ENCODE peak calls at places on chromosomes 16 and 17, in seven cellular contexts. One of them, this sample, is unnamed.

GRCh38 chr16:73171380-73171779 is 123.5 kb upstream of the ZFHX3 start:
- DNase-seq in mesenteric fat pad: no peak
- DNase-seq in RCC 7860: no peak
- DNase-seq in activated CD4-positive, alpha-beta memory T cell treated with anti-CD3 and anti-CD28 coated beads for 36 hours: no peak
- DNase-seq in OCI-LY7: no peak
- DNase-seq in GM23248: no peak
- DNase-seq in A172: no peak
- DNase-seq in this sample: no peak

GRCh38 chr17:64155751-64156544 is 26.0 kb upstream of the ERN1 start:
- DNase-seq in mesenteric fat pad: no peak
- DNase-seq in RCC 7860: no peak
- DNase-seq in activated CD4-positive, alpha-beta memory T cell treated with anti-CD3 and anti-CD28 coated beads for 36 hours: no peak
- DNase-seq in OCI-LY7: no peak
- DNase-seq in GM23248: peak; percentile 8
- DNase-seq in A172: no peak
- DNase-seq in this sample: no peak

GRCh38 chr17:35708951-35709350 is 22.5 kb upstream of the RASL10B start:
- DNase-seq in mesenteric fat pad: no peak
- DNase-seq in RCC 7860: no peak
- DNase-seq in activated CD4-positive, alpha-beta memory T cell treated with anti-CD3 and anti-CD28 coated beads for 36 hours: no peak
- DNase-seq in OCI-LY7: peak; percentile 53
- DNase-seq in GM23248: no peak
- DNase-seq in A172: no peak
- DNase-seq in this sample: no peak

GRCh38 chr17:7425756-7426155 is 340 bp downstream of the SPEM2 start:
- DNase-seq in mesenteric fat pad: no peak
- DNase-seq in RCC 7860: no peak
- DNase-seq in activated CD4-positive, alpha-beta memory T cell treated with anti-CD3 and anti-CD28 coated beads for 36 hours: no peak
- DNase-seq in OCI-LY7: no peak
- DNase-seq in GM23248: no peak
- DNase-seq in A172: no peak
- DNase-seq in this sample: no peak

GRCh38 chr17:65039349-65039988 is 17.1 kb downstream of the GNA13 start:
- DNase-seq in mesenteric fat pad: no peak
- DNase-seq in RCC 7860: no peak
- DNase-seq in activated CD4-positive, alpha-beta memory T cell treated with anti-CD3 and anti-CD28 coated beads for 36 hours: peak; percentile 65
- DNase-seq in OCI-LY7: peak; percentile 72
- DNase-seq in GM23248: no peak
- DNase-seq in A172: no peak
- DNase-seq in this sample: no peak

GRCh38 chr17:14080847-14081251 is 11.5 kb downstream of the COX10 start:
- DNase-seq in mesenteric fat pad: no peak
- DNase-seq in RCC 7860: no peak
- DNase-seq in activated CD4-positive, alpha-beta memory T cell treated with anti-CD3 and anti-CD28 coated beads for 36 hours: no peak
- DNase-seq in OCI-LY7: no peak
- DNase-seq in GM23248: peak; percentile 38
- DNase-seq in A172: no peak
- DNase-seq in this sample: no peak

GRCh38 chr16:71230122-71230845 is at the start of gene HYDIN:
- DNase-seq in mesenteric fat pad: no peak
- DNase-seq in RCC 7860: peak; percentile 5
- DNase-seq in activated CD4-positive, alpha-beta memory T cell treated with anti-CD3 and anti-CD28 coated beads for 36 hours: peak; percentile 27
- DNase-seq in OCI-LY7: no peak
- DNase-seq in GM23248: peak; percentile 63
- DNase-seq in A172: no peak
- DNase-seq in this sample: peak; percentile 26

GRCh38 chr17:16932611-16933010 is 39.3 kb downstream of the TNFRSF13B start:
- DNase-seq in mesenteric fat pad: peak; percentile 28
- DNase-seq in RCC 7860: no peak
- DNase-seq in activated CD4-positive, alpha-beta memory T cell treated with anti-CD3 and anti-CD28 coated beads for 36 hours: no peak
- DNase-seq in OCI-LY7: no peak
- DNase-seq in GM23248: no peak
- DNase-seq in A172: no peak
- DNase-seq in this sample: no peak

GRCh38 chr16:4675864-4676786 is 17.2 kb upstream of the NUDT16L1 start:
- DNase-seq in mesenteric fat pad: no peak
- DNase-seq in RCC 7860: no peak
- DNase-seq in activated CD4-positive, alpha-beta memory T cell treated with anti-CD3 and anti-CD28 coated beads for 36 hours: peak; percentile 91
- DNase-seq in OCI-LY7: no peak
- DNase-seq in GM23248: no peak
- DNase-seq in A172: no peak
- DNase-seq in this sample: no peak

GRCh38 chr16:11980167-11980844 is 3.8 kb downstream of the SNX29 start:
- DNase-seq in mesenteric fat pad: no peak
- DNase-seq in RCC 7860: no peak
- DNase-seq in activated CD4-positive, alpha-beta memory T cell treated with anti-CD3 and anti-CD28 coated beads for 36 hours: no peak
- DNase-seq in OCI-LY7: no peak
- DNase-seq in GM23248: no peak
- DNase-seq in A172: no peak
- DNase-seq in this sample: no peak

GRCh38 chr16:27723711-27724490 is 174.0 kb downstream of the KATNIP start:
- DNase-seq in mesenteric fat pad: no peak
- DNase-seq in RCC 7860: no peak
- DNase-seq in activated CD4-positive, alpha-beta memory T cell treated with anti-CD3 and anti-CD28 coated beads for 36 hours: no peak
- DNase-seq in OCI-LY7: no peak
- DNase-seq in GM23248: no peak
- DNase-seq in A172: no peak
- DNase-seq in this sample: peak; percentile 46

GRCh38 chr16:87583453-87584131 is 18.7 kb upstream of the JPH3 start:
- DNase-seq in mesenteric fat pad: no peak
- DNase-seq in RCC 7860: no peak
- DNase-seq in activated CD4-positive, alpha-beta memory T cell treated with anti-CD3 and anti-CD28 coated beads for 36 hours: no peak
- DNase-seq in OCI-LY7: no peak
- DNase-seq in GM23248: peak; percentile 80
- DNase-seq in A172: peak; percentile 29
- DNase-seq in this sample: peak; percentile 58

GRCh38 chr17:80362428-80363119 is 52.4 kb upstream of the ENDOV start:
- DNase-seq in mesenteric fat pad: no peak
- DNase-seq in RCC 7860: peak; percentile 21
- DNase-seq in activated CD4-positive, alpha-beta memory T cell treated with anti-CD3 and anti-CD28 coated beads for 36 hours: no peak
- DNase-seq in OCI-LY7: no peak
- DNase-seq in GM23248: peak; percentile 38
- DNase-seq in A172: no peak
- DNase-seq in this sample: peak; percentile 54

GRCh38 chr17:39740357-39741111 is 2.8 kb downstream of the GRB7 start:
- DNase-seq in mesenteric fat pad: no peak
- DNase-seq in RCC 7860: peak; percentile 47
- DNase-seq in activated CD4-positive, alpha-beta memory T cell treated with anti-CD3 and anti-CD28 coated beads for 36 hours: no peak
- DNase-seq in OCI-LY7: no peak
- DNase-seq in GM23248: peak; percentile 63
- DNase-seq in A172: peak; percentile 93
- DNase-seq in this sample: no peak

GRCh38 chr16:3646348-3646920 is 8.1 kb upstream of the DNASE1 start:
- DNase-seq in mesenteric fat pad: peak; percentile 64
- DNase-seq in RCC 7860: no peak
- DNase-seq in activated CD4-positive, alpha-beta memory T cell treated with anti-CD3 and anti-CD28 coated beads for 36 hours: peak; percentile 8
- DNase-seq in OCI-LY7: no peak
- DNase-seq in GM23248: no peak
- DNase-seq in A172: peak; percentile 25
- DNase-seq in this sample: no peak

GRCh38 chr17:19412984-19413383 is 2.0 kb downstream of the RNF112 start:
- DNase-seq in mesenteric fat pad: peak; percentile 83
- DNase-seq in RCC 7860: no peak
- DNase-seq in activated CD4-positive, alpha-beta memory T cell treated with anti-CD3 and anti-CD28 coated beads for 36 hours: no peak
- DNase-seq in OCI-LY7: no peak
- DNase-seq in GM23248: no peak
- DNase-seq in A172: no peak
- DNase-seq in this sample: no peak

GRCh38 chr17:51372345-51373004 is 112.1 kb downstream of the UTP18 start:
- DNase-seq in mesenteric fat pad: no peak
- DNase-seq in RCC 7860: peak; percentile 73
- DNase-seq in activated CD4-positive, alpha-beta memory T cell treated with anti-CD3 and anti-CD28 coated beads for 36 hours: peak; percentile 24
- DNase-seq in OCI-LY7: peak; percentile 94
- DNase-seq in GM23248: peak; percentile 68
- DNase-seq in A172: peak; percentile 95
- DNase-seq in this sample: no peak

GRCh38 chr16:66660422-66661209 is 35.9 kb downstream of the CMTM4 start:
- DNase-seq in mesenteric fat pad: no peak
- DNase-seq in RCC 7860: peak; percentile 95
- DNase-seq in activated CD4-positive, alpha-beta memory T cell treated with anti-CD3 and anti-CD28 coated beads for 36 hours: no peak
- DNase-seq in OCI-LY7: no peak
- DNase-seq in GM23248: peak; percentile 94
- DNase-seq in A172: peak; percentile 88
- DNase-seq in this sample: peak; percentile 66

GRCh38 chr16:51113254-51114125 is 37.6 kb downstream of the SALL1 start:
- DNase-seq in mesenteric fat pad: no peak
- DNase-seq in RCC 7860: no peak
- DNase-seq in activated CD4-positive, alpha-beta memory T cell treated with anti-CD3 and anti-CD28 coated beads for 36 hours: no peak
- DNase-seq in OCI-LY7: no peak
- DNase-seq in GM23248: no peak
- DNase-seq in A172: no peak
- DNase-seq in this sample: no peak

GRCh38 chr17:55434721-55435120 is 13.1 kb upstream of the MMD start:
- DNase-seq in mesenteric fat pad: no peak
- DNase-seq in RCC 7860: peak; percentile 36
- DNase-seq in activated CD4-positive, alpha-beta memory T cell treated with anti-CD3 and anti-CD28 coated beads for 36 hours: peak; percentile 41
- DNase-seq in OCI-LY7: no peak
- DNase-seq in GM23248: peak; percentile 41
- DNase-seq in A172: no peak
- DNase-seq in this sample: no peak

GRCh38 chr17:78597923-78598545 is 20.8 kb upstream of the DNAH17 start:
- DNase-seq in mesenteric fat pad: no peak
- DNase-seq in RCC 7860: peak; percentile 49
- DNase-seq in activated CD4-positive, alpha-beta memory T cell treated with anti-CD3 and anti-CD28 coated beads for 36 hours: peak; percentile 18
- DNase-seq in OCI-LY7: no peak
- DNase-seq in GM23248: peak; percentile 86
- DNase-seq in A172: no peak
- DNase-seq in this sample: no peak

GRCh38 chr16:546909-547770 is 13.1 kb upstream of the PRR35 start:
- DNase-seq in mesenteric fat pad: no peak
- DNase-seq in RCC 7860: no peak
- DNase-seq in activated CD4-positive, alpha-beta memory T cell treated with anti-CD3 and anti-CD28 coated beads for 36 hours: peak; percentile 57
- DNase-seq in OCI-LY7: no peak
- DNase-seq in GM23248: peak; percentile 69
- DNase-seq in A172: no peak
- DNase-seq in this sample: peak; percentile 91

GRCh38 chr17:12357600-12357999 is 308.1 kb upstream of the MYOCD start:
- DNase-seq in mesenteric fat pad: no peak
- DNase-seq in RCC 7860: no peak
- DNase-seq in activated CD4-positive, alpha-beta memory T cell treated with anti-CD3 and anti-CD28 coated beads for 36 hours: no peak
- DNase-seq in OCI-LY7: no peak
- DNase-seq in GM23248: no peak
- DNase-seq in A172: no peak
- DNase-seq in this sample: no peak

GRCh38 chr17:64069143-64069542 is 48.7 kb upstream of the ICAM2 start:
- DNase-seq in mesenteric fat pad: no peak
- DNase-seq in RCC 7860: no peak
- DNase-seq in activated CD4-positive, alpha-beta memory T cell treated with anti-CD3 and anti-CD28 coated beads for 36 hours: no peak
- DNase-seq in OCI-LY7: no peak
- DNase-seq in GM23248: no peak
- DNase-seq in A172: no peak
- DNase-seq in this sample: no peak

This sample was measured in ovary.